ENCODE peak calls at places on chromosomes 7 and 10, in seven cellular contexts. One of them, this sample, is unnamed.

GRCh38 chr7:114760477-114760876 is 161.4 kb upstream of the MDFIC start:
- DNase-seq in left ventricle myocardium inferior: no peak
- DNase-seq in GM20000: no peak
- DNase-seq in GF-D8: no peak
- DNase-seq in stimulated activated CD4-positive, alpha-beta T cell treated with anti-CD3 and anti-CD28 coated beads, Interleukin-4, amount 100 ng/mL, for 48 hours: no peak
- DNase-seq in occipital lobe: no peak
- DNase-seq in epithelial cell of esophagus: no peak
- DNase-seq in this sample: no peak

GRCh38 chr10:47136866-47137265 is 163.1 kb upstream of the GDF10 start:
- DNase-seq in left ventricle myocardium inferior: no peak
- DNase-seq in GM20000: no peak
- DNase-seq in GF-D8: no peak
- DNase-seq in stimulated activated CD4-positive, alpha-beta T cell treated with anti-CD3 and anti-CD28 coated beads, Interleukin-4, amount 100 ng/mL, for 48 hours: no peak
- DNase-seq in occipital lobe: no peak
- DNase-seq in epithelial cell of esophagus: no peak
- DNase-seq in this sample: no peak

GRCh38 chr10:102347236-102347828 is 48.2 kb upstream of the NFKB2 start:
- DNase-seq in left ventricle myocardium inferior: peak
- DNase-seq in GM20000: peak
- DNase-seq in GF-D8: no peak
- DNase-seq in stimulated activated CD4-positive, alpha-beta T cell treated with anti-CD3 and anti-CD28 coated beads, Interleukin-4, amount 100 ng/mL, for 48 hours: peak
- DNase-seq in occipital lobe: no peak
- DNase-seq in epithelial cell of esophagus: peak
- DNase-seq in this sample: peak

GRCh38 chr7:20952891-20953290 is 166.2 kb upstream of the SP8 start:
- DNase-seq in left ventricle myocardium inferior: no peak
- DNase-seq in GM20000: no peak
- DNase-seq in GF-D8: no peak
- DNase-seq in stimulated activated CD4-positive, alpha-beta T cell treated with anti-CD3 and anti-CD28 coated beads, Interleukin-4, amount 100 ng/mL, for 48 hours: no peak
- DNase-seq in occipital lobe: no peak
- DNase-seq in epithelial cell of esophagus: no peak
- DNase-seq in this sample: no peak

GRCh38 chr7:91685544-91685943 is 195.0 kb downstream of the MTERF1 start:
- DNase-seq in left ventricle myocardium inferior: no peak
- DNase-seq in GM20000: no peak
- DNase-seq in GF-D8: no peak
- DNase-seq in stimulated activated CD4-positive, alpha-beta T cell treated with anti-CD3 and anti-CD28 coated beads, Interleukin-4, amount 100 ng/mL, for 48 hours: no peak
- DNase-seq in occipital lobe: no peak
- DNase-seq in epithelial cell of esophagus: peak
- DNase-seq in this sample: no peak

GRCh38 chr7:157612664-157613561 is 276.1 kb downstream of the DNAJB6 start:
- DNase-seq in left ventricle myocardium inferior: peak
- DNase-seq in GM20000: peak
- DNase-seq in GF-D8: peak
- DNase-seq in stimulated activated CD4-positive, alpha-beta T cell treated with anti-CD3 and anti-CD28 coated beads, Interleukin-4, amount 100 ng/mL, for 48 hours: peak
- DNase-seq in occipital lobe: no peak
- DNase-seq in epithelial cell of esophagus: no peak
- DNase-seq in this sample: peak

GRCh38 chr7:76155938-76156337 is 45.8 kb upstream of the SRRM3 start:
- DNase-seq in left ventricle myocardium inferior: peak
- DNase-seq in GM20000: no peak
- DNase-seq in GF-D8: peak
- DNase-seq in stimulated activated CD4-positive, alpha-beta T cell treated with anti-CD3 and anti-CD28 coated beads, Interleukin-4, amount 100 ng/mL, for 48 hours: no peak
- DNase-seq in occipital lobe: no peak
- DNase-seq in epithelial cell of esophagus: peak
- DNase-seq in this sample: peak

GRCh38 chr7:155069992-155070827 is at the start of gene HTR5A:
- DNase-seq in left ventricle myocardium inferior: peak
- DNase-seq in GM20000: peak
- DNase-seq in GF-D8: peak
- DNase-seq in stimulated activated CD4-positive, alpha-beta T cell treated with anti-CD3 and anti-CD28 coated beads, Interleukin-4, amount 100 ng/mL, for 48 hours: peak
- DNase-seq in occipital lobe: peak
- DNase-seq in epithelial cell of esophagus: peak
- DNase-seq in this sample: peak

GRCh38 chr7:111931016-111931517 is 275.1 kb downstream of the DOCK4 start:
- DNase-seq in left ventricle myocardium inferior: no peak
- DNase-seq in GM20000: no peak
- DNase-seq in GF-D8: no peak
- DNase-seq in stimulated activated CD4-positive, alpha-beta T cell treated with anti-CD3 and anti-CD28 coated beads, Interleukin-4, amount 100 ng/mL, for 48 hours: no peak
- DNase-seq in occipital lobe: no peak
- DNase-seq in epithelial cell of esophagus: peak
- DNase-seq in this sample: no peak

GRCh38 chr7:121244120-121244865 is 84.5 kb upstream of the WNT16 start:
- DNase-seq in left ventricle myocardium inferior: no peak
- DNase-seq in GM20000: no peak
- DNase-seq in GF-D8: no peak
- DNase-seq in stimulated activated CD4-positive, alpha-beta T cell treated with anti-CD3 and anti-CD28 coated beads, Interleukin-4, amount 100 ng/mL, for 48 hours: no peak
- DNase-seq in occipital lobe: no peak
- DNase-seq in epithelial cell of esophagus: no peak
- DNase-seq in this sample: no peak

GRCh38 chr7:27129729-27130539 is 623 bp downstream of the HOXA4 start:
- DNase-seq in left ventricle myocardium inferior: no peak
- DNase-seq in GM20000: no peak
- DNase-seq in GF-D8: no peak
- DNase-seq in stimulated activated CD4-positive, alpha-beta T cell treated with anti-CD3 and anti-CD28 coated beads, Interleukin-4, amount 100 ng/mL, for 48 hours: no peak
- DNase-seq in occipital lobe: no peak
- DNase-seq in epithelial cell of esophagus: no peak
- DNase-seq in this sample: no peak

GRCh38 chr7:155598810-155599210 is 45.7 kb upstream of the RBM33 start:
- DNase-seq in left ventricle myocardium inferior: peak
- DNase-seq in GM20000: peak
- DNase-seq in GF-D8: peak
- DNase-seq in stimulated activated CD4-positive, alpha-beta T cell treated with anti-CD3 and anti-CD28 coated beads, Interleukin-4, amount 100 ng/mL, for 48 hours: peak
- DNase-seq in occipital lobe: peak
- DNase-seq in epithelial cell of esophagus: peak
- DNase-seq in this sample: peak

GRCh38 chr10:21292763-21293517 is 232.5 kb downstream of the SKIDA1 start:
- DNase-seq in left ventricle myocardium inferior: peak
- DNase-seq in GM20000: no peak
- DNase-seq in GF-D8: no peak
- DNase-seq in stimulated activated CD4-positive, alpha-beta T cell treated with anti-CD3 and anti-CD28 coated beads, Interleukin-4, amount 100 ng/mL, for 48 hours: no peak
- DNase-seq in occipital lobe: peak
- DNase-seq in epithelial cell of esophagus: peak
- DNase-seq in this sample: no peak

GRCh38 chr10:62231805-62232204 is 36.8 kb downstream of the RTKN2 start:
- DNase-seq in left ventricle myocardium inferior: no peak
- DNase-seq in GM20000: no peak
- DNase-seq in GF-D8: no peak
- DNase-seq in stimulated activated CD4-positive, alpha-beta T cell treated with anti-CD3 and anti-CD28 coated beads, Interleukin-4, amount 100 ng/mL, for 48 hours: no peak
- DNase-seq in occipital lobe: no peak
- DNase-seq in epithelial cell of esophagus: no peak
- DNase-seq in this sample: no peak

GRCh38 chr10:70565556-70566514 is 36.7 kb downstream of the PRF1 start:
- DNase-seq in left ventricle myocardium inferior: no peak
- DNase-seq in GM20000: no peak
- DNase-seq in GF-D8: peak
- DNase-seq in stimulated activated CD4-positive, alpha-beta T cell treated with anti-CD3 and anti-CD28 coated beads, Interleukin-4, amount 100 ng/mL, for 48 hours: no peak
- DNase-seq in occipital lobe: no peak
- DNase-seq in epithelial cell of esophagus: no peak
- DNase-seq in this sample: peak

GRCh38 chr7:27419581-27420177 is 177.1 kb downstream of the EVX1 start:
- DNase-seq in left ventricle myocardium inferior: no peak
- DNase-seq in GM20000: no peak
- DNase-seq in GF-D8: no peak
- DNase-seq in stimulated activated CD4-positive, alpha-beta T cell treated with anti-CD3 and anti-CD28 coated beads, Interleukin-4, amount 100 ng/mL, for 48 hours: no peak
- DNase-seq in occipital lobe: no peak
- DNase-seq in epithelial cell of esophagus: peak
- DNase-seq in this sample: no peak

GRCh38 chr7:76002139-76002538 is 7.7 kb upstream of the TMEM120A start:
- DNase-seq in left ventricle myocardium inferior: no peak
- DNase-seq in GM20000: no peak
- DNase-seq in GF-D8: no peak
- DNase-seq in stimulated activated CD4-positive, alpha-beta T cell treated with anti-CD3 and anti-CD28 coated beads, Interleukin-4, amount 100 ng/mL, for 48 hours: no peak
- DNase-seq in occipital lobe: no peak
- DNase-seq in epithelial cell of esophagus: no peak
- DNase-seq in this sample: no peak

GRCh38 chr7:54653905-54654304 is 105.1 kb downstream of the SEC61G start:
- DNase-seq in left ventricle myocardium inferior: no peak
- DNase-seq in GM20000: no peak
- DNase-seq in GF-D8: no peak
- DNase-seq in stimulated activated CD4-positive, alpha-beta T cell treated with anti-CD3 and anti-CD28 coated beads, Interleukin-4, amount 100 ng/mL, for 48 hours: no peak
- DNase-seq in occipital lobe: no peak
- DNase-seq in epithelial cell of esophagus: no peak
- DNase-seq in this sample: no peak

GRCh38 chr10:116168329-116168728 is 104.7 kb downstream of the GFRA1 start:
- DNase-seq in left ventricle myocardium inferior: no peak
- DNase-seq in GM20000: no peak
- DNase-seq in GF-D8: no peak
- DNase-seq in stimulated activated CD4-positive, alpha-beta T cell treated with anti-CD3 and anti-CD28 coated beads, Interleukin-4, amount 100 ng/mL, for 48 hours: no peak
- DNase-seq in occipital lobe: no peak
- DNase-seq in epithelial cell of esophagus: no peak
- DNase-seq in this sample: no peak

GRCh38 chr7:73828972-73829371 is 1.8 kb upstream of the CLDN4 start:
- DNase-seq in left ventricle myocardium inferior: no peak
- DNase-seq in GM20000: no peak
- DNase-seq in GF-D8: no peak
- DNase-seq in stimulated activated CD4-positive, alpha-beta T cell treated with anti-CD3 and anti-CD28 coated beads, Interleukin-4, amount 100 ng/mL, for 48 hours: no peak
- DNase-seq in occipital lobe: no peak
- DNase-seq in epithelial cell of esophagus: no peak
- DNase-seq in this sample: no peak

GRCh38 chr10:120392245-120392644 is 64.8 kb upstream of the PLPP4 start:
- DNase-seq in left ventricle myocardium inferior: no peak
- DNase-seq in GM20000: no peak
- DNase-seq in GF-D8: no peak
- DNase-seq in stimulated activated CD4-positive, alpha-beta T cell treated with anti-CD3 and anti-CD28 coated beads, Interleukin-4, amount 100 ng/mL, for 48 hours: no peak
- DNase-seq in occipital lobe: no peak
- DNase-seq in epithelial cell of esophagus: no peak
- DNase-seq in this sample: no peak

GRCh38 chr7:4734587-4735365 is 40.6 kb upstream of the AP5Z1 start:
- DNase-seq in left ventricle myocardium inferior: peak
- DNase-seq in GM20000: no peak
- DNase-seq in GF-D8: no peak
- DNase-seq in stimulated activated CD4-positive, alpha-beta T cell treated with anti-CD3 and anti-CD28 coated beads, Interleukin-4, amount 100 ng/mL, for 48 hours: no peak
- DNase-seq in occipital lobe: no peak
- DNase-seq in epithelial cell of esophagus: no peak
- DNase-seq in this sample: no peak

GRCh38 chr7:117188949-117189348 is 133.9 kb downstream of the WNT2 start:
- DNase-seq in left ventricle myocardium inferior: no peak
- DNase-seq in GM20000: no peak
- DNase-seq in GF-D8: no peak
- DNase-seq in stimulated activated CD4-positive, alpha-beta T cell treated with anti-CD3 and anti-CD28 coated beads, Interleukin-4, amount 100 ng/mL, for 48 hours: no peak
- DNase-seq in occipital lobe: no peak
- DNase-seq in epithelial cell of esophagus: no peak
- DNase-seq in this sample: no peak

GRCh38 chr7:157228864-157229422 is 90.2 kb downstream of the UBE3C start:
- DNase-seq in left ventricle myocardium inferior: no peak
- DNase-seq in GM20000: peak
- DNase-seq in GF-D8: no peak
- DNase-seq in stimulated activated CD4-positive, alpha-beta T cell treated with anti-CD3 and anti-CD28 coated beads, Interleukin-4, amount 100 ng/mL, for 48 hours: no peak
- DNase-seq in occipital lobe: no peak
- DNase-seq in epithelial cell of esophagus: peak
- DNase-seq in this sample: peak

GRCh38 chr7:44814956-44815355 is 18.5 kb downstream of the PPIA start:
- DNase-seq in left ventricle myocardium inferior: no peak
- DNase-seq in GM20000: no peak
- DNase-seq in GF-D8: no peak
- DNase-seq in stimulated activated CD4-positive, alpha-beta T cell treated with anti-CD3 and anti-CD28 coated beads, Interleukin-4, amount 100 ng/mL, for 48 hours: no peak
- DNase-seq in occipital lobe: no peak
- DNase-seq in epithelial cell of esophagus: no peak
- DNase-seq in this sample: no peak